ENCODE peak calls at places on chromosomes 7 and 10, in six cellular contexts. Y is H9, W is neuronal stem cell, U is IMR-90, O is H1, S is mesenchymal stem cell. C is an unnamed sample.

GRCh38 chr10:80146918-80147317 is 14.4 kb downstream of the PLAC9 start:
- DNase-seq in Y (no peak), W (no peak), O (no peak), U (no peak), S (no peak), C (no peak)

GRCh38 chr10:79400567-79401004 is 44.8 kb downstream of the ZCCHC24 start:
- DNase-seq in Y (peak), O (peak), W (no peak), U (no peak), S (peak), C (peak)

GRCh38 chr7:82167568-82168314 is 275.8 kb downstream of the CACNA2D1 start:
- DNase-seq in U (no peak), W (no peak), O (no peak), Y (no peak), S (no peak), C (peak)

GRCh38 chr7:4416436-4417092 is 265.5 kb upstream of the FOXK1 start:
- DNase-seq in W (no peak), Y (no peak), S (no peak), U (no peak), O (no peak), C (no peak)

GRCh38 chr7:81267508-81267907 is 348.7 kb upstream of the SEMA3C start:
- DNase-seq in W (no peak), O (no peak), U (peak), S (no peak), Y (no peak), C (peak)

GRCh38 chr7:100588438-100588837 is 2.3 kb downstream of the FBXO24 start:
- DNase-seq in O (no peak), S (peak), U (peak), Y (no peak), W (no peak), C (no peak)

GRCh38 chr7:30141405-30142045 is 6.7 kb downstream of the MTURN start:
- DNase-seq in S (no peak), W (no peak), Y (no peak), O (no peak), U (no peak), C (no peak)

GRCh38 chr7:40213856-40214255 is 79.1 kb downstream of the SUGCT start:
- DNase-seq in W (no peak), S (no peak), Y (no peak), O (no peak), U (peak), C (no peak)

GRCh38 chr7:133688483-133689239 is 435.8 kb downstream of the EXOC4 start:
- DNase-seq in W (no peak), U (peak), S (peak), Y (no peak), O (no peak), C (no peak)

GRCh38 chr7:101874028-101874427 is 56.6 kb downstream of the CUX1 start:
- DNase-seq in O (no peak), W (no peak), U (peak), Y (no peak), S (peak), C (no peak)

GRCh38 chr7:5354460-5355279 is 69.0 kb downstream of the TNRC18 start:
- DNase-seq in Y (peak), U (peak), S (peak), O (no peak), W (no peak), C (peak)

GRCh38 chr7:68730194-68730593 is 868.1 kb upstream of the AUTS2 start:
- DNase-seq in U (no peak), O (no peak), Y (no peak), S (no peak), W (no peak), C (no peak)

GRCh38 chr10:4825456-4825867 is 545 bp upstream of the AKR1E2 start:
- DNase-seq in U (no peak), W (no peak), S (no peak), Y (no peak), O (peak), C (no peak)

GRCh38 chr10:123748711-123749110 is 82.6 kb downstream of the GPR26 start:
- DNase-seq in O (no peak), U (no peak), Y (no peak), W (no peak), S (no peak), C (no peak)

GRCh38 chr7:74354009-74354408 is 64.8 kb downstream of the CLIP2 start:
- DNase-seq in W (no peak), O (no peak), Y (no peak), U (no peak), S (no peak), C (no peak)

GRCh38 chr10:78550090-78550489 is 516.4 kb downstream of the RPS24 start:
- DNase-seq in Y (no peak), S (no peak), W (no peak), U (no peak), O (no peak), C (no peak)

GRCh38 chr7:22110881-22111280 is 165.2 kb upstream of the CDCA7L start:
- DNase-seq in U (no peak), S (peak), O (no peak), W (no peak), Y (no peak), C (no peak)

GRCh38 chr7:64667311-64667710 is 1.4 kb downstream of the ZNF107 start:
- DNase-seq in O (no peak), S (no peak), W (no peak), Y (no peak), U (no peak), C (peak)

GRCh38 chr7:132193898-132194297 is 382.4 kb downstream of the PLXNA4 start:
- DNase-seq in O (no peak), S (no peak), W (no peak), Y (no peak), U (no peak), C (no peak)

GRCh38 chr10:16049050-16049449 is 188.7 kb upstream of the MINDY3 start:
- DNase-seq in S (no peak), O (no peak), W (no peak), Y (no peak), U (no peak), C (no peak)

GRCh38 chr7:91683823-91684222 is 196.7 kb downstream of the MTERF1 start:
- DNase-seq in O (no peak), Y (no peak), S (peak), U (peak), W (no peak), C (no peak)

GRCh38 chr10:103100620-103101019 is 92.5 kb downstream of the NT5C2 start:
- DNase-seq in O (no peak), Y (no peak), U (no peak), S (no peak), W (no peak), C (peak)

GRCh38 chr10:116857156-116857555 is 7.9 kb downstream of the ENO4 start:
- DNase-seq in S (no peak), Y (no peak), U (no peak), O (no peak), W (no peak), C (no peak)

GRCh38 chr10:89615824-89616223 is 29.2 kb downstream of the PANK1 start:
- DNase-seq in W (no peak), S (no peak), O (no peak), Y (no peak), U (peak), C (no peak)

GRCh38 chr7:118472581-118472980 is 248.1 kb downstream of the ANKRD7 start:
- DNase-seq in U (no peak), O (no peak), Y (no peak), S (no peak), W (no peak), C (no peak)

GRCh38 chr7:96069361-96069760 is 252.5 kb downstream of the SLC25A13 start:
- DNase-seq in U (no peak), O (no peak), W (no peak), Y (no peak), S (no peak), C (no peak)

GRCh38 chr7:27149817-27150567 is 2.4 kb downstream of the HOXA3 start:
- DNase-seq in W (no peak), Y (no peak), O (no peak), U (no peak), S (no peak), C (no peak)

GRCh38 chr10:125149278-125150047 is 10.9 kb downstream of the CTBP2 start:
- DNase-seq in S (peak), Y (peak), W (no peak), U (peak), O (no peak), C (no peak)

GRCh38 chr10:123994417-123995081 is 98.8 kb downstream of the CHST15 start:
- DNase-seq in Y (peak), S (peak), W (peak), U (peak), O (peak), C (peak)

GRCh38 chr7:25752169-25752568 is 399.8 kb upstream of the NFE2L3 start:
- DNase-seq in W (no peak), S (no peak), O (no peak), U (no peak), Y (no peak), C (no peak)

GRCh38 chr10:124998624-124999291 is 56.8 kb downstream of the ZRANB1 start:
- DNase-seq in W (no peak), Y (peak), U (no peak), O (no peak), S (no peak), C (no peak)

GRCh38 chr7:51455086-51455485 is 138.5 kb upstream of the COBL start:
- DNase-seq in S (no peak), U (no peak), Y (no peak), W (no peak), O (no peak), C (no peak)

GRCh38 chr10:120283093-120283492 is 173.9 kb upstream of the PLPP4 start:
- DNase-seq in W (no peak), O (no peak), S (no peak), U (no peak), Y (no peak), C (no peak)

GRCh38 chr10:120279196-120279595 is 177.8 kb upstream of the PLPP4 start:
- DNase-seq in U (no peak), S (no peak), Y (no peak), O (no peak), W (no peak), C (no peak)

GRCh38 chr10:120282421-120282820 is 174.6 kb upstream of the PLPP4 start:
- DNase-seq in W (no peak), Y (no peak), O (no peak), S (no peak), U (no peak), C (no peak)

GRCh38 chr10:120272350-120272749 is 184.7 kb upstream of the PLPP4 start:
- DNase-seq in S (no peak), W (no peak), U (no peak), O (no peak), Y (no peak), C (no peak)

DNA sequence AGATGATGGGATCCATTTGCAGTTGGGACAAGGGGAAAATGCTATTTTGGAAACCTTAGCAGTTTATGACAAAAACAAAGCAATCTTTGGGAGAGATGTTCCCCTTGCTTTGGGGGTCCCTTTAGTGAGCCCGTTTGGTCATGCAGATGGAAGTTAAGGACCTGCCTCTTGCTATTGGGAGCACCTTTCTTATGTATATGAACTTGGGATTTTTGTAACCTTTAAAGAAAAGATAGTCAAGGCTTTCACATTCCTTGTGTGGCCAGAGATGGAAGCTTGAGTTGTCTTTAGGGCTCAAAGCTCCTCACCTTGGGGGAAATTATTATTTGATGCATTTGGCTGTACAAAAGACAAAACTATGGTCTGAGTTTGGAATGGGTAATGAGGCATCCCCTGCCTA is 179.0 kb upstream of the PLPP4 start:
- DNase-seq in W (no peak), O (no peak), Y (no peak), U (no peak), S (no peak), C (peak)
- H3K4ac ChIP-seq in W (no peak), O (no peak), Y (no peak), U (no peak), S (no peak), C (no peak)

DNA sequence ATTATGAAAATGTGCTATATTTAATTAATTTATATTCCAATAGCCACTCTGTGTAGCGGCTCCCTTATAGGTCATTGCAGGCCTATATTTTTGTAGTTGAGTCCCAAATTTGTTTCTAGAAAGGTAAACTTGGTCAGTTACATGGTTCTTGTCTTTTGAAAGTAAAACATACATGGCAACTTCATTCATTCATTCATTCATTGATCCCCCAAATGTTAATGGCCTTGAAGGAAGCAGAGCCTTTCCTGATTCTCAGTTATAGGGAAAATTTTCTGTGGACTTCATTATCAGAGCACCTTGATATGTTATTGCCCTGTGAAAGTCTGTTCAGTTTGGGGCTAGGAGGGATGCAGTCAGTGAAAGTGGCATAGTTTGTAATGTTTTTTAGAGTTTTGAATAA is 2.9 kb downstream of the BLVRA start:
- DNase-seq in Y (no peak), O (no peak), U (no peak), W (no peak), S (no peak), C (no peak)
- H2BK15ac ChIP-seq in Y (no peak), O (no peak), U (no peak), W (no peak), S (no peak), C (no peak)

GRCh38 chr10:77393821-77394501 is 243.6 kb downstream of the KCNMA1 start:
- DNase-seq in O (no peak), U (no peak), S (no peak), W (no peak), Y (no peak), C (no peak)
- H2AK5ac ChIP-seq in O (no peak), U (peak), S (peak), W (peak), Y (no peak), C (no peak)

DNA sequence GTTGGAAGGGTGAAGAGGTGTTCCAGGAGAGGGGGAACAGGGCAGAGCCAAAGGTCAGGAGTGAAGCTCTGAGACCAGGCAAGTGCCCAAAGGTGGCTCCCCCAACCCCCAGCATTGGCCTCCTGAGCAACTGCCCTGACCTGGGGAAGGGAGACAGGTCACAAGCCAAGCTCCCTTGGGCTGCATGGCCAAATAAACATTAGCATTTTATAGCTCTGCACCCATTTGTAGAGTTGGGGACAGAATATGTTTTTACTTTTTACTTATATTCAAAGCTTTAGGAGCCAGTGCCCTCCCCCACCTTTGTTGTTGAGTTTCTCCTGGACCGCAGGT is 4.0 kb downstream of the UNC5B start:
- DNase-seq in W (no peak), O (no peak), S (no peak), U (no peak), Y (no peak), C (no peak)
- H3K4ac ChIP-seq in W (no peak), O (peak), S (peak), U (peak), Y (no peak), C (no peak)

GRCh38 chr10:37711617-37712488 is 145.6 kb downstream of the ZNF248 start:
- DNase-seq in U (no peak), Y (no peak), W (no peak), S (no peak), O (no peak), C (no peak)
- H2BK15ac ChIP-seq in U (no peak), Y (no peak), W (no peak), S (no peak), O (no peak), C (no peak)

C was measured in mesendoderm.